ENCODE peak calls at places on chromosomes 5 and 9, in six cellular contexts. Q is fibroblast of the aortic adventitia, W is ELR, O is GM13977, J is NCI-H460, Z is H7. L is an unnamed sample.

GRCh38 chr5:104412649-104413240 is 850.2 kb upstream of the NUDT12 start:
- DNase-seq in Q (peak), W (peak), O (peak), J (peak), Z (peak), L (no peak)

GRCh38 chr5:149202910-149203451 is 61.7 kb downstream of the ABLIM3 start:
- DNase-seq in Q (no peak), W (no peak), O (no peak), J (no peak), Z (no peak), L (no peak)

GRCh38 chr9:126934441-126934840 is 19.9 kb downstream of the RALGPS1 start:
- DNase-seq in Q (no peak), W (no peak), O (no peak), J (no peak), Z (no peak), L (no peak)

GRCh38 chr5:135662683-135663082 is 83.9 kb upstream of the CXCL14 start:
- DNase-seq in Q (no peak), W (no peak), O (no peak), J (no peak), Z (peak), L (no peak)

GRCh38 chr9:85079374-85079773 is 409.8 kb downstream of the NTRK2 start:
- DNase-seq in Q (no peak), W (no peak), O (no peak), J (no peak), Z (peak), L (no peak)

GRCh38 chr5:111478898-111479297 is 33.4 kb downstream of the STARD4 start:
- DNase-seq in Q (no peak), W (no peak), O (no peak), J (no peak), Z (no peak), L (no peak)

GRCh38 chr5:151237685-151238084 is 13.8 kb upstream of the CCDC69 start:
- DNase-seq in Q (no peak), W (no peak), O (no peak), J (no peak), Z (no peak), L (no peak)

GRCh38 chr5:53100606-53101005 is 9.0 kb downstream of the MOCS2 start:
- DNase-seq in Q (no peak), W (peak), O (no peak), J (no peak), Z (no peak), L (no peak)

GRCh38 chr5:115170128-115170923 is 618 bp upstream of the TRIM36 start:
- DNase-seq in Q (no peak), W (peak), O (no peak), J (no peak), Z (peak), L (no peak)

GRCh38 chr9:97632406-97632991 is 669 bp downstream of the TSTD2 start:
- DNase-seq in Q (peak), W (peak), O (no peak), J (no peak), Z (peak), L (no peak)

GRCh38 chr5:157603333-157604190 is 28.0 kb upstream of the ADAM19 start:
- DNase-seq in Q (peak), W (peak), O (no peak), J (peak), Z (no peak), L (no peak)